ENCODE peak calls at places on chromosomes 4 and X, in four cellular contexts. One of them, this sample, is unnamed.
A peak's percentile ranks its signal among the peaks of the same experiment; 100 is the strongest.

GRCh38 chr4:6962211-6963041 is 52.8 kb downstream of the TBC1D14 start:
- DNase-seq in CD4-positive, alpha-beta memory T cell: no peak
- DNase-seq in hypothalamus: no peak
- DNase-seq in B cell: no peak
- DNase-seq in this sample: no peak

GRCh38 chr4:72513227-72513626 is 55.8 kb downstream of the ADAMTS3 start:
- DNase-seq in CD4-positive, alpha-beta memory T cell: no peak
- DNase-seq in hypothalamus: no peak
- DNase-seq in B cell: no peak
- DNase-seq in this sample: no peak

GRCh38 chrX:101550362-101550761 is at the start of gene ARMCX1:
- DNase-seq in CD4-positive, alpha-beta memory T cell: no peak
- DNase-seq in hypothalamus: peak; percentile 26
- DNase-seq in B cell: no peak
- DNase-seq in this sample: no peak

GRCh38 chr4:56386091-56386490 is 1.2 kb downstream of the AASDH start:
- DNase-seq in CD4-positive, alpha-beta memory T cell: no peak
- DNase-seq in hypothalamus: no peak
- DNase-seq in B cell: no peak
- DNase-seq in this sample: no peak

GRCh38 chr4:82688091-82688815 is 110.3 kb downstream of the SCD5 start:
- DNase-seq in CD4-positive, alpha-beta memory T cell: no peak
- DNase-seq in hypothalamus: no peak
- DNase-seq in B cell: no peak
- DNase-seq in this sample: no peak

GRCh38 chr4:174554329-174554728 is 32.0 kb upstream of the HPGD start:
- DNase-seq in CD4-positive, alpha-beta memory T cell: no peak
- DNase-seq in hypothalamus: no peak
- DNase-seq in B cell: no peak
- DNase-seq in this sample: no peak

GRCh38 chr4:84176061-84176460 is 323.0 kb downstream of the NKX6-1 start:
- DNase-seq in CD4-positive, alpha-beta memory T cell: no peak
- DNase-seq in hypothalamus: no peak
- DNase-seq in B cell: no peak
- DNase-seq in this sample: no peak

GRCh38 chr4:142883433-142883832 is 37.3 kb upstream of the INPP4B start:
- DNase-seq in CD4-positive, alpha-beta memory T cell: no peak
- DNase-seq in hypothalamus: no peak
- DNase-seq in B cell: no peak
- DNase-seq in this sample: peak; percentile 9

GRCh38 chrX:16836371-16836770 is 33.8 kb downstream of the RBBP7 start:
- DNase-seq in CD4-positive, alpha-beta memory T cell: no peak
- DNase-seq in hypothalamus: no peak
- DNase-seq in B cell: no peak
- DNase-seq in this sample: peak; percentile 19

GRCh38 chrX:155745792-155746191 is 133.0 kb upstream of the TMLHE start:
- DNase-seq in CD4-positive, alpha-beta memory T cell: no peak
- DNase-seq in hypothalamus: no peak
- DNase-seq in B cell: no peak
- DNase-seq in this sample: no peak

GRCh38 chr4:8919651-8920288 is 48.1 kb upstream of the HMX1 start:
- DNase-seq in CD4-positive, alpha-beta memory T cell: no peak
- DNase-seq in hypothalamus: no peak
- DNase-seq in B cell: no peak
- DNase-seq in this sample: no peak

GRCh38 chr4:108762559-108763225 is at the start of gene ETNPPL:
- DNase-seq in CD4-positive, alpha-beta memory T cell: peak; percentile 18
- DNase-seq in hypothalamus: peak; percentile 40
- DNase-seq in B cell: no peak
- DNase-seq in this sample: no peak

GRCh38 chr4:173801876-173802713 is 272.1 kb upstream of the HAND2 start:
- DNase-seq in CD4-positive, alpha-beta memory T cell: no peak
- DNase-seq in hypothalamus: no peak
- DNase-seq in B cell: no peak
- DNase-seq in this sample: no peak

GRCh38 chr4:48913346-48913745 is 6.8 kb upstream of the OCIAD2 start:
- DNase-seq in CD4-positive, alpha-beta memory T cell: no peak
- DNase-seq in hypothalamus: no peak
- DNase-seq in B cell: no peak
- DNase-seq in this sample: no peak

GRCh38 chr4:74267998-74268606 is 40.2 kb upstream of the EPGN start:
- DNase-seq in CD4-positive, alpha-beta memory T cell: no peak
- DNase-seq in hypothalamus: no peak
- DNase-seq in B cell: no peak
- DNase-seq in this sample: no peak

GRCh38 chrX:12245650-12246645 is 107.7 kb downstream of the FRMPD4 start:
- DNase-seq in CD4-positive, alpha-beta memory T cell: no peak
- DNase-seq in hypothalamus: no peak
- DNase-seq in B cell: no peak
- DNase-seq in this sample: no peak

GRCh38 chr4:188246488-188246887 is 107.2 kb downstream of the TRIML1 start:
- DNase-seq in CD4-positive, alpha-beta memory T cell: no peak
- DNase-seq in hypothalamus: no peak
- DNase-seq in B cell: no peak
- DNase-seq in this sample: no peak

GRCh38 chr4:103887191-103887590 is 167.4 kb upstream of the TACR3 start:
- DNase-seq in CD4-positive, alpha-beta memory T cell: no peak
- DNase-seq in hypothalamus: no peak
- DNase-seq in B cell: no peak
- DNase-seq in this sample: no peak

GRCh38 chr4:145934434-145935047 is 4.1 kb downstream of the ZNF827 start:
- DNase-seq in CD4-positive, alpha-beta memory T cell: no peak
- DNase-seq in hypothalamus: no peak
- DNase-seq in B cell: no peak
- DNase-seq in this sample: no peak

GRCh38 chr4:99061048-99061447 is 27.5 kb downstream of the ADH5 start:
- DNase-seq in CD4-positive, alpha-beta memory T cell: no peak
- DNase-seq in hypothalamus: no peak
- DNase-seq in B cell: no peak
- DNase-seq in this sample: no peak

GRCh38 chrX:153782324-153782723 is 1.5 kb downstream of the SRPK3 start:
- DNase-seq in CD4-positive, alpha-beta memory T cell: no peak
- DNase-seq in hypothalamus: no peak
- DNase-seq in B cell: no peak
- DNase-seq in this sample: no peak

GRCh38 chr4:1266881-1267763 is 18.2 kb upstream of the CTBP1 start:
- DNase-seq in CD4-positive, alpha-beta memory T cell: peak; percentile 25
- DNase-seq in hypothalamus: no peak
- DNase-seq in B cell: no peak
- DNase-seq in this sample: peak; percentile 52

GRCh38 chr4:25978327-25978726 is 64.3 kb downstream of the SMIM20 start:
- DNase-seq in CD4-positive, alpha-beta memory T cell: no peak
- DNase-seq in hypothalamus: no peak
- DNase-seq in B cell: no peak
- DNase-seq in this sample: no peak